ENCODE peak calls at places on chromosomes 11 and 22, in four cellular contexts. One of them, this sample, is unnamed.
A peak's percentile ranks its signal among the peaks of the same experiment; 100 is the strongest.

GRCh38 chr11:95682552-95682951 is 107.0 kb downstream of the FAM76B start:
- DNase-seq in heart left ventricle: no peak
- DNase-seq in A549: no peak
- DNase-seq in adrenal gland: no peak
- DNase-seq in this sample: no peak

GRCh38 chr11:95923441-95923729 is 522 bp downstream of the MTMR2 start:
- DNase-seq in heart left ventricle: no peak
- DNase-seq in A549: no peak
- DNase-seq in adrenal gland: no peak
- DNase-seq in this sample: no peak

GRCh38 chr11:20949585-20949984 is 280.2 kb downstream of the NELL1 start:
- DNase-seq in heart left ventricle: no peak
- DNase-seq in A549: no peak
- DNase-seq in adrenal gland: no peak
- DNase-seq in this sample: no peak

GRCh38 chr11:79525257-79525656 is 84.4 kb upstream of the TENM4 start:
- DNase-seq in heart left ventricle: no peak
- DNase-seq in A549: no peak
- DNase-seq in adrenal gland: no peak
- DNase-seq in this sample: no peak

GRCh38 chr22:41242396-41243117 is 1.8 kb upstream of the CHADL start:
- DNase-seq in heart left ventricle: no peak
- DNase-seq in A549: no peak
- DNase-seq in adrenal gland: no peak
- DNase-seq in this sample: no peak

GRCh38 chr11:103619480-103619879 is 417.0 kb upstream of the DDI1 start:
- DNase-seq in heart left ventricle: no peak
- DNase-seq in A549: peak; percentile 71
- DNase-seq in adrenal gland: no peak
- DNase-seq in this sample: no peak

GRCh38 chr11:134760957-134761356 is 348.9 kb upstream of the B3GAT1 start:
- DNase-seq in heart left ventricle: no peak
- DNase-seq in A549: no peak
- DNase-seq in adrenal gland: no peak
- DNase-seq in this sample: no peak

GRCh38 chr11:1565173-1565903 is 6.7 kb downstream of the DUSP8 start:
- DNase-seq in heart left ventricle: no peak
- DNase-seq in A549: no peak
- DNase-seq in adrenal gland: no peak
- DNase-seq in this sample: no peak

GRCh38 chr22:23215294-23216204 is 35.2 kb downstream of the BCR start:
- DNase-seq in heart left ventricle: no peak
- DNase-seq in A549: no peak
- DNase-seq in adrenal gland: no peak
- DNase-seq in this sample: no peak

GRCh38 chr11:104798794-104799193 is 99.5 kb downstream of the CASP12 start:
- DNase-seq in heart left ventricle: no peak
- DNase-seq in A549: no peak
- DNase-seq in adrenal gland: no peak
- DNase-seq in this sample: no peak

GRCh38 chr11:38143852-38144251 is 1545.8 kb upstream of the RAG2 start:
- DNase-seq in heart left ventricle: no peak
- DNase-seq in A549: no peak
- DNase-seq in adrenal gland: no peak
- DNase-seq in this sample: no peak

GRCh38 chr22:48284671-48285070 is 1522.2 kb downstream of the TBC1D22A start:
- DNase-seq in heart left ventricle: no peak
- DNase-seq in A549: no peak
- DNase-seq in adrenal gland: no peak
- DNase-seq in this sample: no peak

GRCh38 chr11:79182794-79183193 is 258.0 kb downstream of the TENM4 start:
- DNase-seq in heart left ventricle: no peak
- DNase-seq in A549: no peak
- DNase-seq in adrenal gland: no peak
- DNase-seq in this sample: no peak

GRCh38 chr22:24601217-24602104 is 1.5 kb upstream of the GGT1 start:
- DNase-seq in heart left ventricle: peak; percentile 85
- DNase-seq in A549: peak; percentile 58
- DNase-seq in adrenal gland: no peak
- DNase-seq in this sample: peak; percentile 88

GRCh38 chr22:36056980-36057379 is 28.4 kb upstream of the RBFOX2 start:
- DNase-seq in heart left ventricle: no peak
- DNase-seq in A549: no peak
- DNase-seq in adrenal gland: no peak
- DNase-seq in this sample: no peak

GRCh38 chr22:29083576-29084566 is 11.0 kb downstream of the KREMEN1 start:
- DNase-seq in heart left ventricle: no peak
- DNase-seq in A549: no peak
- DNase-seq in adrenal gland: no peak
- DNase-seq in this sample: no peak

GRCh38 chr11:117618956-117619355 is 178.1 kb downstream of the DSCAML1 start:
- DNase-seq in heart left ventricle: no peak
- DNase-seq in A549: no peak
- DNase-seq in adrenal gland: no peak
- DNase-seq in this sample: no peak

GRCh38 chr11:125874556-125875124 is 12.8 kb upstream of the HYLS1 start:
- DNase-seq in heart left ventricle: peak; percentile 44
- DNase-seq in A549: peak; percentile 56
- DNase-seq in adrenal gland: peak; percentile 57
- DNase-seq in this sample: peak; percentile 62

GRCh38 chr11:36364551-36364950 is 68.5 kb downstream of the PRR5L start:
- DNase-seq in heart left ventricle: no peak
- DNase-seq in A549: no peak
- DNase-seq in adrenal gland: no peak
- DNase-seq in this sample: peak; percentile 78

GRCh38 chr11:71936825-71937224 is 8.0 kb downstream of the RNF121 start:
- DNase-seq in heart left ventricle: no peak
- DNase-seq in A549: peak; percentile 75
- DNase-seq in adrenal gland: no peak
- DNase-seq in this sample: no peak

GRCh38 chr22:39226353-39226752 is 18.4 kb downstream of the PDGFB start:
- DNase-seq in heart left ventricle: no peak
- DNase-seq in A549: no peak
- DNase-seq in adrenal gland: no peak
- DNase-seq in this sample: no peak

GRCh38 chr11:126791446-126791845 is 209.1 kb downstream of the KIRREL3 start:
- DNase-seq in heart left ventricle: no peak
- DNase-seq in A549: no peak
- DNase-seq in adrenal gland: no peak
- DNase-seq in this sample: no peak

GRCh38 chr22:21685164-21685513 is 19.3 kb downstream of the PPIL2 start:
- DNase-seq in heart left ventricle: no peak
- DNase-seq in A549: no peak
- DNase-seq in adrenal gland: no peak
- DNase-seq in this sample: no peak

GRCh38 chr11:127965947-127966668 is 621.2 kb downstream of the ETS1 start:
- DNase-seq in heart left ventricle: no peak
- DNase-seq in A549: no peak
- DNase-seq in adrenal gland: no peak
- DNase-seq in this sample: no peak

GRCh38 chr11:82767123-82767522 is 33.5 kb upstream of the FAM181B start:
- DNase-seq in heart left ventricle: no peak
- DNase-seq in A549: no peak
- DNase-seq in adrenal gland: no peak
- DNase-seq in this sample: no peak

GRCh38 chr11:71130106-71130505 is 122.3 kb downstream of the SHANK2 start:
- DNase-seq in heart left ventricle: no peak
- DNase-seq in A549: no peak
- DNase-seq in adrenal gland: no peak
- DNase-seq in this sample: no peak

GRCh38 chr11:95299078-95299611 is 68.1 kb upstream of the SESN3 start:
- DNase-seq in heart left ventricle: no peak
- DNase-seq in A549: no peak
- DNase-seq in adrenal gland: no peak
- DNase-seq in this sample: no peak

GRCh38 chr22:19122752-19123492 is 710 bp upstream of the DGCR2 start:
- DNase-seq in heart left ventricle: no peak
- DNase-seq in A549: no peak
- DNase-seq in adrenal gland: no peak
- DNase-seq in this sample: no peak

GRCh38 chr11:58719406-58720117 is 12.2 kb downstream of the GLYAT start:
- DNase-seq in heart left ventricle: no peak
- DNase-seq in A549: no peak
- DNase-seq in adrenal gland: no peak
- DNase-seq in this sample: no peak

GRCh38 chr22:29691636-29692326 is 28.0 kb upstream of the CABP7 start:
- DNase-seq in heart left ventricle: no peak
- DNase-seq in A549: no peak
- DNase-seq in adrenal gland: no peak
- DNase-seq in this sample: no peak

GRCh38 chr11:76783901-76784813 is 1.0 kb downstream of the TSKU start:
- DNase-seq in heart left ventricle: peak; percentile 78
- DNase-seq in A549: peak; percentile 73
- DNase-seq in adrenal gland: peak; percentile 39
- DNase-seq in this sample: peak; percentile 53

GRCh38 chr11:8988329-8989234 is 15.2 kb downstream of the NRIP3 start:
- DNase-seq in heart left ventricle: no peak
- DNase-seq in A549: no peak
- DNase-seq in adrenal gland: no peak
- DNase-seq in this sample: no peak

GRCh38 chr11:15886866-15887265 is 469.5 kb downstream of the SOX6 start:
- DNase-seq in heart left ventricle: no peak
- DNase-seq in A549: no peak
- DNase-seq in adrenal gland: no peak
- DNase-seq in this sample: no peak

GRCh38 chr22:38203855-38204497 is 2.2 kb downstream of the MAFF start:
- DNase-seq in heart left ventricle: no peak
- DNase-seq in A549: no peak
- DNase-seq in adrenal gland: peak; percentile 24
- DNase-seq in this sample: no peak

GRCh38 chr22:27754247-27754887 is 47.2 kb downstream of the MN1 start:
- DNase-seq in heart left ventricle: no peak
- DNase-seq in A549: no peak
- DNase-seq in adrenal gland: no peak
- DNase-seq in this sample: no peak

GRCh38 chr22:33515733-33516297 is 404.5 kb downstream of the LARGE1 start:
- DNase-seq in heart left ventricle: peak; percentile 48
- DNase-seq in A549: no peak
- DNase-seq in adrenal gland: no peak
- DNase-seq in this sample: no peak

GRCh38 chr11:45209904-45210699 is 63.7 kb downstream of the PRDM11 start:
- DNase-seq in heart left ventricle: peak; percentile 96
- DNase-seq in A549: no peak
- DNase-seq in adrenal gland: peak; percentile 63
- DNase-seq in this sample: peak; percentile 42

GRCh38 chr11:116895053-116895757 is 57.8 kb upstream of the APOA1 start:
- DNase-seq in heart left ventricle: no peak
- DNase-seq in A549: peak; percentile 11
- DNase-seq in adrenal gland: no peak
- DNase-seq in this sample: no peak

DNA sequence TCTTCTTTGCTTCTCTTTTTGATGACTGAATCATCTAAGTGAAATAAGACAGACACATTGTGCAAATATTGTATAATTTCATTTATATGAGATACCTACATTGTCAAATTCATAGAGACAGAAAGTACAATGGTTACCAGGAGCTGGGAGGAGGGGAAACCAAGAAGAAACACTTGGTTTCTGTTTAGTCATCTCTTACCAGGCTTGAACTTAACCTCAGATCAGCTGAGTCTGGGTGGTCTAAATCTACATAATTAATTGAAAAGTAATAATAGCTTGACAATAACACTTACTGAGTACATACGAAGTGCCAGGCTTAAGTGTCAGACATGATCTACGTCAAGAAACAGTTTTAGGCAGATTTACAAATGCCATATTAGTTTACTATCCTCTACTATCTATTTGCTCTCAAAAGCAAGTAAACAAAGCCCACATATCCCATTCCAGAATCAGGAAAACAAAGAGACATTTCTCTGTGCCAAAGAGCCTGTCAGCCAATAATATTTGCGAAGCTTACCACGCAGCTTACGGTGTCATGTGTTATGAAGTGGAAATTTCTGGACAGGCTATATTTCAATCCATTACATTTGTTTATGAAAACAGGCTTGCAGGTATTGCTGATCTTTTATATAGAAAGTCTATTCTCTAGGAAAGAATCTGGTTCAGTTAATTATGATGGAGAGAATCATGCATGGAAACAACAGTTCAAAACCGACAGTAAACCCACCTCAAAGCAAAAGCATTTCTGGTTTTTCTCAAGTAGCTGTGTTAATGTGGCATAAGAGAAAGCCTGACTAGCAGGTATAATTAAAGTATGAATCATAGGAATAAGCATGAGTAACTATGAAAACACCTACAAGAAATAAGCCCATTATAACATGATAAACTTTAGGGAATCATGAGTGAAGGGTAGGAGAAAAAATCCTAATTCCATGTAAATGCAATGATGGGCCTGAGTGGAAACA is 2.7 kb upstream of the ARHGAP42 start:
- DNase-seq in heart left ventricle: no peak
- DNase-seq in A549: peak; percentile 69
- DNase-seq in adrenal gland: no peak
- DNase-seq in this sample: no peak
- H3K4me1 ChIP-seq in heart left ventricle: no peaks in the 10 kb centered on the region
- H3K4me1 ChIP-seq in A549: peaks cover 53% of the 10 kb centered on the region
- H3K4me1 ChIP-seq in adrenal gland: peaks cover 6% of the 10 kb centered on the region
- H3K4me1 ChIP-seq in this sample: no peaks in the 10 kb centered on the region

GRCh38 chr22:50698546-50698945 is 25.9 kb downstream of the SHANK3 start:
- DNase-seq in heart left ventricle: peak; percentile 54
- DNase-seq in A549: no peak
- DNase-seq in adrenal gland: no peak
- DNase-seq in this sample: no peak
- H3K4me1 ChIP-seq in heart left ventricle: peaks cover 4% of the 10 kb centered on the region
- H3K4me1 ChIP-seq in A549: peaks cover 3% of the 10 kb centered on the region
- H3K4me1 ChIP-seq in adrenal gland: no peaks in the 10 kb centered on the region
- H3K4me1 ChIP-seq in this sample: no peaks in the 10 kb centered on the region

GRCh38 chr11:13881176-13881680 is 81.3 kb upstream of the SPON1 start:
- DNase-seq in heart left ventricle: no peak
- DNase-seq in A549: no peak
- DNase-seq in adrenal gland: no peak
- DNase-seq in this sample: no peak
- H3K4me1 ChIP-seq in heart left ventricle: no peaks in the 10 kb centered on the region
- H3K4me1 ChIP-seq in A549: no peaks in the 10 kb centered on the region
- H3K4me1 ChIP-seq in adrenal gland: no peaks in the 10 kb centered on the region
- H3K4me1 ChIP-seq in this sample: no peaks in the 10 kb centered on the region

GRCh38 chr11:112025682-112026081 is 474 bp downstream of the DLAT start:
- DNase-seq in heart left ventricle: no peak
- DNase-seq in A549: peak; percentile 13
- DNase-seq in adrenal gland: no peak
- DNase-seq in this sample: no peak
- H3K4me1 ChIP-seq in heart left ventricle: no peaks in the 10 kb centered on the region
- H3K4me1 ChIP-seq in A549: peaks cover 5% of the 10 kb centered on the region
- H3K4me1 ChIP-seq in adrenal gland: peaks cover 15% of the 10 kb centered on the region
- H3K4me1 ChIP-seq in this sample: no peaks in the 10 kb centered on the region

GRCh38 chr11:47124675-47125074 is 52.0 kb downstream of the ARFGAP2 start:
- DNase-seq in heart left ventricle: no peak
- DNase-seq in A549: no peak
- DNase-seq in adrenal gland: no peak
- DNase-seq in this sample: no peak
- H3K4me1 ChIP-seq in heart left ventricle: no peaks in the 10 kb centered on the region
- H3K4me1 ChIP-seq in A549: no peaks in the 10 kb centered on the region
- H3K4me1 ChIP-seq in adrenal gland: no peaks in the 10 kb centered on the region
- H3K4me1 ChIP-seq in this sample: no peaks in the 10 kb centered on the region

GRCh38 chr11:12433571-12434061 is 56.2 kb downstream of the PARVA start:
- DNase-seq in heart left ventricle: no peak
- DNase-seq in A549: no peak
- DNase-seq in adrenal gland: no peak
- DNase-seq in this sample: no peak
- H3K4me1 ChIP-seq in heart left ventricle: peaks cover 5% of the 10 kb centered on the region
- H3K4me1 ChIP-seq in A549: peaks cover 24% of the 10 kb centered on the region
- H3K4me1 ChIP-seq in adrenal gland: peaks cover 17% of the 10 kb centered on the region
- H3K4me1 ChIP-seq in this sample: peaks cover 15% of the 10 kb centered on the region

This sample was measured in colonic mucosa.